ENCODE peak calls at places on chromosomes 13 and 19, in four cellular contexts. L, S, C and U are unnamed samples.

GRCh38 chr19:47776568-47776967 is 1.9 kb upstream of the SELENOW start:
- DNase-seq in L (peak; percentile 93), C (no peak), S (peak; percentile 88), U (no peak)

GRCh38 chr13:66087149-66087780 is 1142.9 kb downstream of the PCDH9 start:
- DNase-seq in S (no peak), L (no peak), C (no peak), U (no peak)

GRCh38 chr19:12777217-12778019 is 2.1 kb upstream of the HOOK2 start:
- DNase-seq in L (peak; percentile 74), C (peak; percentile 70), S (peak; percentile 82), U (no peak)

GRCh38 chr13:91311491-91311890 is 36.0 kb upstream of the MIR17HG start:
- DNase-seq in L (no peak), C (no peak), S (no peak), U (no peak)

GRCh38 chr13:93847162-93847561 is 620.6 kb downstream of the GPC6 start:
- DNase-seq in S (no peak), L (no peak), C (peak; percentile 4), U (no peak)

GRCh38 chr13:45861352-45861751 is 9.8 kb upstream of the SIAH3 start:
- DNase-seq in S (no peak), L (no peak), C (peak; percentile 36), U (no peak)

GRCh38 chr13:80171096-80171495 is 169.8 kb downstream of the SPRY2 start:
- DNase-seq in L (no peak), S (no peak), C (peak; percentile 77), U (no peak)

GRCh38 chr19:18291019-18291524 is 9.7 kb upstream of the JUND start:
- DNase-seq in C (no peak), S (no peak), L (no peak), U (no peak)

GRCh38 chr19:18844806-18845329 is 13.1 kb downstream of the UPF1 start:
- DNase-seq in L (no peak), C (no peak), S (no peak), U (no peak)

GRCh38 chr19:50534478-50534877 is 20.8 kb upstream of the ASPDH start:
- DNase-seq in S (no peak), L (no peak), C (no peak), U (no peak)

GRCh38 chr19:6198896-6199239 is 63.4 kb downstream of the ACSBG2 start:
- DNase-seq in L (no peak), S (no peak), C (no peak), U (no peak)

GRCh38 chr19:15122331-15123030 is 15.3 kb downstream of the SYDE1 start:
- DNase-seq in S (no peak), L (no peak), C (no peak), U (no peak)

GRCh38 chr19:11154683-11155047 is 917 bp downstream of the SPC24 start:
- DNase-seq in L (no peak), S (no peak), C (no peak), U (no peak)

GRCh38 chr19:6101991-6102390 is 8.3 kb downstream of the RFX2 start:
- DNase-seq in L (no peak), C (no peak), S (no peak), U (no peak)

GRCh38 chr13:18992791-18993190 is 188.8 kb downstream of the TUBA3C start:
- DNase-seq in L (no peak), C (no peak), S (no peak), U (no peak)

GRCh38 chr13:59103004-59103768 is 1060.5 kb downstream of the DIAPH3 start:
- DNase-seq in S (no peak), C (no peak), L (peak; percentile 88), U (no peak)

GRCh38 chr13:51562011-51562671 is 22.1 kb upstream of the WDFY2 start:
- DNase-seq in L (no peak), S (no peak), C (no peak), U (no peak)

GRCh38 chr13:112774829-112775565 is 85.2 kb downstream of the ATP11A start:
- DNase-seq in L (no peak), C (no peak), S (no peak), U (no peak)

GRCh38 chr19:33388817-33389573 is 15.5 kb downstream of the CEBPG start:
- DNase-seq in S (no peak), C (no peak), L (no peak), U (no peak)

GRCh38 chr19:8377598-8377997 is 12.6 kb upstream of the RAB11B start:
- DNase-seq in S (no peak), C (no peak), L (no peak), U (no peak)

GRCh38 chr19:18756896-18757295 is 34.2 kb downstream of the COMP start:
- DNase-seq in L (no peak), S (peak; percentile 12), C (peak; percentile 83), U (no peak)

GRCh38 chr19:4338441-4339350 is at the start of gene STAP2:
- DNase-seq in L (no peak), C (peak; percentile 51), S (no peak), U (no peak)

GRCh38 chr13:113001251-113002140 is 32.5 kb downstream of the MCF2L start:
- DNase-seq in L (peak; percentile 98), S (peak; percentile 94), C (peak; percentile 34), U (no peak)

GRCh38 chr13:43365042-43365344 is 341.6 kb downstream of the DNAJC15 start:
- DNase-seq in L (no peak), C (no peak), S (no peak), U (no peak)

GRCh38 chr19:10985502-10985901 is 24.7 kb downstream of the SMARCA4 start:
- DNase-seq in L (no peak), C (no peak), S (no peak), U (no peak)